ENCODE peak calls at places on chromosomes 11 and 22, in six cellular contexts. A is activated effector memory CD4-positive, alpha-beta T cell treated with Interleukin-2 at 50 U/mL for 16 hours; I is cardiac fibroblast; V is nephron progenitor cell; H is prostate gland; B is foreskin melanocyte. M is an unnamed sample.

GRCh38 chr22:41656515-41656914 is 32.2 kb downstream of the SNU13 start:
- DNase-seq in A (no peak), V (no peak), B (no peak), I (no peak), H (no peak), M (no peak)

GRCh38 chr22:49838771-49839717 is 11.4 kb upstream of the BRD1 start:
- DNase-seq in V (peak; percentile 25), H (no peak), B (no peak), I (no peak), A (peak; percentile 85), M (no peak)

GRCh38 chr11:45765836-45766235 is 39.1 kb upstream of the SLC35C1 start:
- DNase-seq in H (peak; percentile 10), B (no peak), I (peak; percentile 14), V (no peak), A (no peak), M (no peak)

GRCh38 chr22:50218996-50219727 is 18.4 kb downstream of the SELENOO start:
- DNase-seq in I (peak; percentile 65), A (no peak), B (peak; percentile 45), V (no peak), H (peak; percentile 97), M (peak; percentile 49)

GRCh38 chr11:95671768-95672167 is 117.8 kb downstream of the FAM76B start:
- DNase-seq in B (no peak), A (no peak), H (no peak), I (no peak), V (no peak), M (no peak)

GRCh38 chr22:20450551-20450906 is 12.9 kb upstream of the SCARF2 start:
- DNase-seq in B (no peak), A (no peak), V (no peak), H (peak; percentile 24), I (no peak), M (no peak)

GRCh38 chr22:50276143-50276542 is 6.0 kb upstream of the MAPK11 start:
- DNase-seq in V (no peak), B (no peak), I (peak; percentile 56), H (peak; percentile 57), A (no peak), M (peak; percentile 85)

GRCh38 chr11:116808262-116809175 is 14.6 kb downstream of the APOA4 start:
- DNase-seq in V (no peak), A (no peak), H (peak; percentile 48), I (peak; percentile 97), B (no peak), M (no peak)

GRCh38 chr11:40292636-40293585 is 1166.5 kb downstream of the LRRC4C start:
- DNase-seq in B (no peak), I (no peak), A (no peak), V (peak; percentile 35), H (no peak), M (no peak)

GRCh38 chr22:28799834-28800307 is 498 bp downstream of the XBP1 start:
- DNase-seq in H (no peak), I (peak; percentile 62), V (peak; percentile 68), A (no peak), B (peak; percentile 41), M (no peak)

GRCh38 chr11:13118194-13118593 is 109.1 kb downstream of the RASSF10 start:
- DNase-seq in V (no peak), B (peak; percentile 31), A (no peak), I (peak; percentile 83), H (no peak), M (no peak)

GRCh38 chr11:57124460-57124859 is 57.3 kb upstream of the LRRC55 start:
- DNase-seq in A (no peak), H (no peak), I (no peak), B (no peak), V (no peak), M (no peak)

GRCh38 chr11:86669424-86669823 is 3.0 kb downstream of the ME3 start:
- DNase-seq in H (no peak), I (peak; percentile 18), V (no peak), A (no peak), B (no peak), M (no peak)

GRCh38 chr11:10674440-10674855 is 19.1 kb downstream of the IRAG1 start:
- DNase-seq in V (no peak), A (no peak), B (no peak), H (no peak), I (no peak), M (no peak)

GRCh38 chr22:20117656-20118571 is 888 bp upstream of the TRMT2A start:
- DNase-seq in A (peak; percentile 29), B (no peak), I (peak; percentile 31), H (no peak), V (peak; percentile 42), M (no peak)